ENCODE peak calls at places on chromosomes 16 and 17, in nine cellular contexts. One of them, this sample, is unnamed.

GRCh38 chr16:51532551-51532950 is 381.5 kb upstream of the SALL1 start:
- DNase-seq in fibroblast of villous mesenchyme: no peak
- DNase-seq in endodermal cell: no peak
- DNase-seq in GM10248: no peak
- DNase-seq in fibroblast of mammary gland: no peak
- DNase-seq in A549: no peak
- DNase-seq in fibroblast of lung: no peak
- DNase-seq in adrenal gland: no peak
- DNase-seq in lower leg skin: no peak
- DNase-seq in this sample: no peak

GRCh38 chr17:66302761-66303626 is 581 bp downstream of the PRKCA start:
- DNase-seq in fibroblast of villous mesenchyme: peak; percentile 60
- DNase-seq in endodermal cell: peak; percentile 85
- DNase-seq in GM10248: peak; percentile 27
- DNase-seq in fibroblast of mammary gland: peak; percentile 41
- DNase-seq in A549: peak; percentile 58
- DNase-seq in fibroblast of lung: peak; percentile 62
- DNase-seq in lower leg skin: peak; percentile 88
- DNase-seq in adrenal gland: peak; percentile 72
- DNase-seq in this sample: peak; percentile 62

GRCh38 chr17:39094607-39095308 is 56.7 kb downstream of the PLXDC1 start:
- DNase-seq in GM10248: no peak
- DNase-seq in fibroblast of mammary gland: no peak
- DNase-seq in fibroblast of villous mesenchyme: no peak
- DNase-seq in lower leg skin: no peak
- DNase-seq in endodermal cell: no peak
- DNase-seq in A549: no peak
- DNase-seq in fibroblast of lung: no peak
- DNase-seq in adrenal gland: no peak
- DNase-seq in this sample: no peak

GRCh38 chr17:74192950-74193781 is 10.3 kb upstream of the RPL38 start:
- DNase-seq in A549: no peak
- DNase-seq in lower leg skin: no peak
- DNase-seq in fibroblast of villous mesenchyme: peak; percentile 59
- DNase-seq in fibroblast of mammary gland: peak; percentile 70
- DNase-seq in adrenal gland: no peak
- DNase-seq in GM10248: no peak
- DNase-seq in endodermal cell: peak; percentile 68
- DNase-seq in fibroblast of lung: peak; percentile 71
- DNase-seq in this sample: no peak

GRCh38 chr17:47789611-47790520 is 31.7 kb downstream of the OSBPL7 start:
- DNase-seq in fibroblast of mammary gland: peak; percentile 55
- DNase-seq in fibroblast of villous mesenchyme: peak; percentile 35
- DNase-seq in fibroblast of lung: peak; percentile 44
- DNase-seq in adrenal gland: peak; percentile 65
- DNase-seq in A549: peak; percentile 92
- DNase-seq in lower leg skin: peak; percentile 87
- DNase-seq in GM10248: peak; percentile 79
- DNase-seq in endodermal cell: peak; percentile 92
- DNase-seq in this sample: peak; percentile 42

GRCh38 chr17:41962111-41962510 is 4.5 kb upstream of the CNP start:
- DNase-seq in lower leg skin: no peak
- DNase-seq in fibroblast of villous mesenchyme: no peak
- DNase-seq in A549: no peak
- DNase-seq in fibroblast of mammary gland: no peak
- DNase-seq in endodermal cell: no peak
- DNase-seq in GM10248: no peak
- DNase-seq in fibroblast of lung: no peak
- DNase-seq in adrenal gland: no peak
- DNase-seq in this sample: no peak

GRCh38 chr17:2011421-2012371 is 13.4 kb downstream of the RTN4RL1 start:
- DNase-seq in fibroblast of villous mesenchyme: no peak
- DNase-seq in endodermal cell: peak; percentile 84
- DNase-seq in lower leg skin: peak; percentile 92
- DNase-seq in A549: no peak
- DNase-seq in adrenal gland: no peak
- DNase-seq in fibroblast of lung: peak; percentile 76
- DNase-seq in fibroblast of mammary gland: peak; percentile 49
- DNase-seq in GM10248: no peak
- DNase-seq in this sample: peak; percentile 53

GRCh38 chr16:69563605-69564580 is 1.9 kb upstream of the NFAT5 start:
- DNase-seq in lower leg skin: no peak
- DNase-seq in GM10248: peak; percentile 63
- DNase-seq in A549: no peak
- DNase-seq in endodermal cell: peak; percentile 72
- DNase-seq in fibroblast of villous mesenchyme: peak; percentile 35
- DNase-seq in fibroblast of lung: peak; percentile 17
- DNase-seq in fibroblast of mammary gland: peak; percentile 38
- DNase-seq in adrenal gland: no peak
- DNase-seq in this sample: peak; percentile 8

GRCh38 chr16:57775661-57776469 is 26.4 kb downstream of the KIFC3 start:
- DNase-seq in endodermal cell: peak; percentile 99
- DNase-seq in A549: no peak
- DNase-seq in adrenal gland: no peak
- DNase-seq in fibroblast of villous mesenchyme: no peak
- DNase-seq in fibroblast of lung: peak; percentile 42
- DNase-seq in GM10248: no peak
- DNase-seq in fibroblast of mammary gland: no peak
- DNase-seq in lower leg skin: no peak
- DNase-seq in this sample: no peak

GRCh38 chr16:13036600-13036999 is 135.2 kb downstream of the SHISA9 start:
- DNase-seq in lower leg skin: no peak
- DNase-seq in fibroblast of mammary gland: peak; percentile 34
- DNase-seq in endodermal cell: peak; percentile 89
- DNase-seq in fibroblast of villous mesenchyme: peak; percentile 34
- DNase-seq in fibroblast of lung: peak; percentile 18
- DNase-seq in adrenal gland: peak; percentile 40
- DNase-seq in GM10248: no peak
- DNase-seq in A549: peak; percentile 18
- DNase-seq in this sample: peak; percentile 20

GRCh38 chr17:50778471-50778870 is 11.2 kb upstream of the ANKRD40CL start:
- DNase-seq in fibroblast of lung: no peak
- DNase-seq in lower leg skin: no peak
- DNase-seq in fibroblast of mammary gland: no peak
- DNase-seq in GM10248: no peak
- DNase-seq in fibroblast of villous mesenchyme: no peak
- DNase-seq in endodermal cell: no peak
- DNase-seq in A549: no peak
- DNase-seq in adrenal gland: no peak
- DNase-seq in this sample: no peak

GRCh38 chr16:75029854-75030253 is 31.0 kb downstream of the ZNRF1 start:
- DNase-seq in GM10248: no peak
- DNase-seq in fibroblast of mammary gland: peak; percentile 42
- DNase-seq in endodermal cell: no peak
- DNase-seq in adrenal gland: no peak
- DNase-seq in fibroblast of villous mesenchyme: peak; percentile 39
- DNase-seq in lower leg skin: no peak
- DNase-seq in A549: no peak
- DNase-seq in fibroblast of lung: peak; percentile 57
- DNase-seq in this sample: peak; percentile 16

GRCh38 chr16:69463876-69464275 is 39.5 kb downstream of the CYB5B start:
- DNase-seq in adrenal gland: no peak
- DNase-seq in lower leg skin: no peak
- DNase-seq in A549: no peak
- DNase-seq in endodermal cell: no peak
- DNase-seq in fibroblast of villous mesenchyme: no peak
- DNase-seq in fibroblast of mammary gland: no peak
- DNase-seq in fibroblast of lung: no peak
- DNase-seq in GM10248: no peak
- DNase-seq in this sample: no peak

GRCh38 chr17:43578699-43579569 is 32.8 kb upstream of the ETV4 start:
- DNase-seq in adrenal gland: no peak
- DNase-seq in endodermal cell: peak; percentile 78
- DNase-seq in fibroblast of villous mesenchyme: peak; percentile 53
- DNase-seq in A549: no peak
- DNase-seq in fibroblast of lung: peak; percentile 32
- DNase-seq in fibroblast of mammary gland: peak; percentile 36
- DNase-seq in GM10248: peak; percentile 64
- DNase-seq in lower leg skin: no peak
- DNase-seq in this sample: peak; percentile 68

GRCh38 chr17:66976781-66977201 is 12.3 kb downstream of the CACNG4 start:
- DNase-seq in fibroblast of villous mesenchyme: no peak
- DNase-seq in adrenal gland: no peak
- DNase-seq in fibroblast of mammary gland: no peak
- DNase-seq in endodermal cell: no peak
- DNase-seq in GM10248: no peak
- DNase-seq in A549: no peak
- DNase-seq in lower leg skin: no peak
- DNase-seq in fibroblast of lung: no peak
- DNase-seq in this sample: no peak

GRCh38 chr17:56114469-56114868 is 38.8 kb upstream of the ANKFN1 start:
- DNase-seq in fibroblast of lung: no peak
- DNase-seq in GM10248: no peak
- DNase-seq in fibroblast of villous mesenchyme: no peak
- DNase-seq in fibroblast of mammary gland: no peak
- DNase-seq in lower leg skin: no peak
- DNase-seq in endodermal cell: no peak
- DNase-seq in adrenal gland: no peak
- DNase-seq in A549: no peak
- DNase-seq in this sample: no peak

GRCh38 chr16:35733278-35733965 is 2274.0 kb downstream of the TP53TG3F start:
- DNase-seq in A549: no peak
- DNase-seq in lower leg skin: no peak
- DNase-seq in GM10248: no peak
- DNase-seq in fibroblast of lung: no peak
- DNase-seq in fibroblast of mammary gland: no peak
- DNase-seq in adrenal gland: no peak
- DNase-seq in endodermal cell: no peak
- DNase-seq in fibroblast of villous mesenchyme: no peak
- DNase-seq in this sample: no peak

GRCh38 chr17:82024859-82025258 is 1.8 kb downstream of the LRRC45 start:
- DNase-seq in GM10248: no peak
- DNase-seq in fibroblast of mammary gland: no peak
- DNase-seq in adrenal gland: no peak
- DNase-seq in lower leg skin: no peak
- DNase-seq in fibroblast of lung: no peak
- DNase-seq in endodermal cell: no peak
- DNase-seq in fibroblast of villous mesenchyme: no peak
- DNase-seq in A549: no peak
- DNase-seq in this sample: no peak

DNA sequence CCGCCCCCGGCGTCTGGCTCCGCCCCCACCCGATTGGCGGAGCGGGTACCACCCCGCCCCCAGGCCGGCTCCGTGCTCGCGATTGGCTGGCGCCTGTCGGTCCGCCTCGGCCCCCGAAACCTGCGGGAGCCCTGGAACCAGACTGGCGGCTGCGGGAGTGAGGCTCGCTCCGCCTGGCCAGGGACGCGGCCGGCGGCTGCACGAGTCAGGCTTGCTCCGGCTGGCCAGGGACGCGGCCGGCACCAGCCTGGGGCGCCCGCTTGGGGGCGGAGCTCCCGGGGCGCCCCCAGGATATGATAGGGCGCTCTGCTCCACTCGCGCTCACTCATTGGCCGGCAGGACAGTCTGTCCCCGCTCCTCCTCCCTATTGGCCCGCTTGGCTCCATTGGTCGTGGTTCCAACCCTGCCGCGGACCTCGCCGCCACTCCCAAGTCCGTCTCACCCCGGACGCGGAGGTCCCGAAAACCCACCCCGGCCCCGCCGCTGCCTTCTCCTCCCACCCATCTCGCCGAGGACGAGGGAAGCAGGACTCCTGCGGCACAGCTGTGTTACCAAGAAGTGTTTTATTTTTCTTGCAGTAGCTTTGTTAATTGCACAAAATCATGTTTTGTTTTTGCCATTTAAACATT is 340 bp upstream of the ROGDI start:
- DNase-seq in lower leg skin: peak; percentile 98
- DNase-seq in GM10248: peak; percentile 98
- DNase-seq in fibroblast of lung: peak; percentile 88
- DNase-seq in A549: peak; percentile 98
- DNase-seq in adrenal gland: peak; percentile 93
- DNase-seq in endodermal cell: peak; percentile 97
- DNase-seq in fibroblast of villous mesenchyme: peak; percentile 92
- DNase-seq in fibroblast of mammary gland: peak; percentile 87
- DNase-seq in this sample: peak; percentile 97
- TF ChIP-seq CTCF in lower leg skin: no peak
- TF ChIP-seq CTCF in GM10248: no peak
- TF ChIP-seq CTCF in fibroblast of lung: no peak
- TF ChIP-seq CTCF in A549: no peak
- TF ChIP-seq CTCF in adrenal gland: peak; percentile 57
- TF ChIP-seq CTCF in endodermal cell: peak; percentile 30
- TF ChIP-seq CTCF in fibroblast of villous mesenchyme: peak; percentile 16
- TF ChIP-seq CTCF in fibroblast of mammary gland: no peak
- TF ChIP-seq CTCF in this sample: no peak

GRCh38 chr16:376817-377418 is 4.9 kb downstream of the PGAP6 start:
- DNase-seq in fibroblast of mammary gland: no peak
- DNase-seq in fibroblast of lung: no peak
- DNase-seq in fibroblast of villous mesenchyme: no peak
- DNase-seq in A549: no peak
- DNase-seq in endodermal cell: no peak
- DNase-seq in lower leg skin: no peak
- DNase-seq in adrenal gland: no peak
- DNase-seq in GM10248: no peak
- DNase-seq in this sample: no peak
- TF ChIP-seq CTCF in fibroblast of mammary gland: no peak
- TF ChIP-seq CTCF in fibroblast of lung: no peak
- TF ChIP-seq CTCF in fibroblast of villous mesenchyme: no peak
- TF ChIP-seq CTCF in A549: no peak
- TF ChIP-seq CTCF in endodermal cell: no peak
- TF ChIP-seq CTCF in lower leg skin: no peak
- TF ChIP-seq CTCF in adrenal gland: no peak
- TF ChIP-seq CTCF in GM10248: no peak
- TF ChIP-seq CTCF in this sample: no peak

GRCh38 chr16:60686824-60687223 is 1349.4 kb downstream of the CDH8 start:
- DNase-seq in fibroblast of lung: no peak
- DNase-seq in lower leg skin: no peak
- DNase-seq in A549: no peak
- DNase-seq in adrenal gland: no peak
- DNase-seq in fibroblast of villous mesenchyme: no peak
- DNase-seq in GM10248: no peak
- DNase-seq in fibroblast of mammary gland: no peak
- DNase-seq in endodermal cell: no peak
- DNase-seq in this sample: no peak
- TF ChIP-seq CTCF in fibroblast of lung: no peak
- TF ChIP-seq CTCF in lower leg skin: no peak
- TF ChIP-seq CTCF in A549: no peak
- TF ChIP-seq CTCF in adrenal gland: no peak
- TF ChIP-seq CTCF in fibroblast of villous mesenchyme: no peak
- TF ChIP-seq CTCF in GM10248: no peak
- TF ChIP-seq CTCF in fibroblast of mammary gland: no peak
- TF ChIP-seq CTCF in endodermal cell: peak; percentile 61
- TF ChIP-seq CTCF in this sample: no peak

DNA sequence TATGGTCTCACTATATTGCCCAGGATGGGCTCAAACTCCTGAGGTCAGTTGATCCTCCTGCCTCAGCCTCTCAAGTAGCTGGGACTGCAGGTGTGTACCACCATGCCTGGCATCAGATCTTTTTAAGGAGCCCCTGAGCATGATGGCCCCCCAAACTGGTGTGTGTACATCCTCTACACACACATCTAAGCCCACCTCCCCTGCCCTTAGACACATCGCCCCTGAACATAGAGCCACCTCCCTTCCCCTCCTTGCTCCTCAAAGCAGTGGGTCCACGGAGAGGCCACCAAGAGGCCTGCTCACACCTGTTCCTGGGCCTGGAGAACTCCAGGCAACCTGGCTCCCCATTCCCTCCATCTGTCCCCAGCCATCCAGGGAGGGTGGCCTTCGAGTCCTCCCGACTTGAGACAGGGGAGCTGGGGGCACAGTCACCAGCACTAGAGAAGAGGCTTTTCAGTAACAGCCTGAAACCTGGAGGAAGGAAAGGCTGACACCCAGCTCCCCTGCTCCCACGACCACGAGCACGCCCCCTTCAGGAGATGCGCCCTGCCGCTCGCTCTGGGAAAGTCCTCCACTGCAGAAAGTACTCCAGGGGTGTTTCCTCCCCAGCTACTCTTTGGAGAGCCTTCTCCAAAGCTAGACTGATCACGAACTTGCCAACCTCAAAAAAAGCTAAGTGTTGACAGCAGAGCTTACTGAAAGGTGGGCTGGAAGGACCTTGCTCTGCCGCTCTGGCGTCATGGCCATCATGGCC is 12.6 kb upstream of the PRR29 start:
- DNase-seq in endodermal cell: peak; percentile 88
- DNase-seq in GM10248: no peak
- DNase-seq in fibroblast of mammary gland: no peak
- DNase-seq in A549: no peak
- DNase-seq in fibroblast of villous mesenchyme: no peak
- DNase-seq in adrenal gland: peak; percentile 17
- DNase-seq in lower leg skin: no peak
- DNase-seq in fibroblast of lung: no peak
- DNase-seq in this sample: no peak
- TF ChIP-seq CTCF in endodermal cell: peak; percentile 66
- TF ChIP-seq CTCF in GM10248: no peak
- TF ChIP-seq CTCF in fibroblast of mammary gland: no peak
- TF ChIP-seq CTCF in A549: no peak
- TF ChIP-seq CTCF in fibroblast of villous mesenchyme: no peak
- TF ChIP-seq CTCF in adrenal gland: no peak
- TF ChIP-seq CTCF in lower leg skin: no peak
- TF ChIP-seq CTCF in fibroblast of lung: no peak
- TF ChIP-seq CTCF in this sample: no peak

This sample was measured in Calu3.